ENCODE peak calls at places on chromosomes 6 and 20, in four cellular contexts. S, E, K and J are unnamed samples. For H3K4me1, the result is how much of the 10 kb centered on the place peaks cover.

GRCh38 chr6:158801655-158802294 is 17.4 kb downstream of the EZR start:
- DNase-seq in S (no peak), E (no peak), K (no peak), J (no peak)

GRCh38 chr20:62702886-62703852 is 5.5 kb upstream of the NTSR1 start:
- DNase-seq in S (peak), E (peak), K (peak), J (peak)

GRCh38 chr6:159714404-159714803 is 12.9 kb upstream of the WTAP start:
- DNase-seq in S (no peak), E (no peak), K (no peak), J (no peak)

GRCh38 chr6:84766118-84766683 is 1.8 kb upstream of the TBX18 start:
- DNase-seq in S (no peak), E (no peak), K (no peak), J (no peak)

GRCh38 chr6:134630468-134631180 is 312.7 kb upstream of the SGK1 start:
- DNase-seq in S (no peak), E (no peak), K (no peak), J (no peak)

GRCh38 chr6:110524305-110524704 is 47.9 kb upstream of the SLC22A16 start:
- DNase-seq in S (no peak), E (no peak), K (no peak), J (no peak)

GRCh38 chr6:89146748-89147715 is 1.2 kb downstream of the PM20D2 start:
- DNase-seq in S (peak), E (no peak), K (peak), J (no peak)

GRCh38 chr20:3100480-3100879 is 16.0 kb upstream of the AVP start:
- DNase-seq in S (no peak), E (no peak), K (no peak), J (no peak)

GRCh38 chr20:13533946-13534345 is 104.8 kb downstream of the TASP1 start:
- DNase-seq in S (no peak), E (no peak), K (no peak), J (no peak)

GRCh38 chr6:14787677-14788076 is 458.2 kb upstream of the JARID2 start:
- DNase-seq in S (no peak), E (no peak), K (no peak), J (no peak)

DNA sequence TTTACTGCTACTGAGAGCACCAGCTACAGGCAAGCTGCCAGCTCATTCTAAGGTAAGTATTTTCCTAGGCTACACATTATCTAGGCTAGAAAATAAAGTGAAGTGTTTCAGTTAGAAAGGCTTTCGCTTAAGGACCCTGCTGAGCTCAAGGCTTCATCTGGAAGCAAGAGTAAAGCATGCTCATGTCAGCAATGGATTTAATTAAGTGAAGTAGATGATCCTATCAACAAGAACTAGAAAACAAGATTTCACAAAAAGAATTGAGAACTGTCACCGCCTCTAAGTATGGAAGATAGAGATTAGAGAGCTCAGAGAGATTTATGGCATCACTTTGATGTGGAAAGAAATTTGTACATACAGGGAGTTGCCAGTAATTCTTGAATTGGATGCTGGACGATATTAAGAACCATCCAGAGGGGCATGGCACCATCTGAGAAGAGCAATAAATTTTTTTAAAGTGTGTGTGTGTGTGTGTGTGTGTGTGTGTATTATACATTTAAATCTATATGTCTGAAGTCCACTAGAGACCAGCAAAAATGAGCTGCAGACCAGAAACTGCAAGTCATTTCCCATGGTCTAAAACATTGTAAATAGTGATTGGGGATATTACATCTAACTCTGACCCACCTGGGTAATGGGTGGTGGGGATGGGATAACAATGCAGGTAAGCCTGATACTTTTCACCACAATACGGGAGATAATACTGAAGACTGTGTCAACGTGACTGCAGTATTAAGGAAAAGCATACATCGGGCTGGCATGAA is 105.2 kb upstream of the MAP7 start:
- DNase-seq in S (no peak), E (no peak), K (no peak), J (no peak)
- H3K4me1 ChIP-seq in S (under half), E (under half), K (under half), J (under half)

DNA sequence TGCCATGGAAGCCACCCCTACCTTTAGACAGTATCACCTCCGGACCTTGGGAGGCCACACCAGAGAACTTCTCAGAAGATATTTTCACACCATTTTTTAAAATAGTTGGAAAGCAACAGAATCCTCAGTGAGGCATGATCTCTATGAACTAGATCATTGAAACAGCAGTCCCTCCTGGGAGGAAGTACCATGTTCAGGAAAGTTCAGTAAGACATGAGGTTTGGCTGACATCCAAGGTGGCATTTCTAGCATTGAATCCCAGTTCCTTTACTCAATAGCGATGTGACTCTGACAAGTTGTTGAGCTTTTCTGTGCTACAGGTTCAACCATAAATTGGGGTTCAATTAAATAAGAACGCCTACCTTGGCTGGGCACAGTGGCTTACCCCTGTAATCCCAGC is 169.0 kb downstream of the TBC1D7 start:
- DNase-seq in S (no peak), E (no peak), K (no peak), J (no peak)
- TF ChIP-seq TCF7L2 in S (no peak), E (no peak), K (no peak), J (no peak)

GRCh38 chr6:109007521-109007920 is 87.1 kb downstream of the SESN1 start:
- DNase-seq in S (no peak), E (no peak), K (no peak), J (no peak)
- H3K4me1 ChIP-seq in S (under half), E (under half), K (under half), J (under half)

DNA sequence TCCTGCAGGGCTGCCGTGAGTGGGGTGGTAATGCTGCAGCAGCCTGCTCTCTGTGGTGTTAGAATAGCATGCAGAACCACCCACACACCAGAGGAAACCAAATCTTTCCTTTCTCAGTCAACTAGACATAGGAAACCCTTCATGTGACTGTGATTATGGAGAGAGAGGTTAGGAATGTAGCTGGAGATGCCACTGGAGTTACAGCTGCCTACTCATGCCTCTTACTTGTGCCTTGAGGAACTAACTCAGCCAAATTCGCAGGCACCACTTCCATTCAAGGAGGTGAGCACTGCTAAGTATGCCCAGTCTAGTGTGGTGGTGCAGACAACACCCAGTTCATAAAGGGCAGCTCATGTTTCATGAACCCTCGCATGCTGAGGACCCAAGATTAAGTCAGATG is 27.4 kb downstream of the MUC22 start:
- DNase-seq in S (no peak), E (no peak), K (no peak), J (no peak)
- TF ChIP-seq TCF7L2 in S (no peak), E (no peak), K (no peak), J (no peak)

GRCh38 chr6:73028124-73028766 is 197.1 kb downstream of the KHDC1L start:
- DNase-seq in S (no peak), E (no peak), K (no peak), J (no peak)
- H3K4me1 ChIP-seq in S (under half), E (under half), K (under half), J (under half)